ENCODE peak calls at places on chromosome 1, in four cellular contexts. One of them, this sample, is unnamed.

GRCh38 chr1:109979489-109980091 is 5.0 kb upstream of the AHCYL1 start:
- DNase-seq in left colon: no peak
- DNase-seq in HTR-8/SVneo: no peak
- DNase-seq in IMR-90: peak; percentile 71
- DNase-seq in this sample: no peak

GRCh38 chr1:54017979-54018378 is at the start of gene LDLRAD1:
- DNase-seq in left colon: peak; percentile 42
- DNase-seq in HTR-8/SVneo: no peak
- DNase-seq in IMR-90: no peak
- DNase-seq in this sample: no peak

GRCh38 chr1:16073490-16074104 is at the start of gene FAM131C:
- DNase-seq in left colon: no peak
- DNase-seq in HTR-8/SVneo: peak; percentile 60
- DNase-seq in IMR-90: no peak
- DNase-seq in this sample: peak; percentile 54

GRCh38 chr1:218439541-218440295 is 94.6 kb downstream of the TGFB2 start:
- DNase-seq in left colon: no peak
- DNase-seq in HTR-8/SVneo: no peak
- DNase-seq in IMR-90: peak; percentile 15
- DNase-seq in this sample: no peak

GRCh38 chr1:84853743-84854721 is 39.0 kb downstream of the LPAR3 start:
- DNase-seq in left colon: no peak
- DNase-seq in HTR-8/SVneo: peak; percentile 57
- DNase-seq in IMR-90: peak; percentile 85
- DNase-seq in this sample: no peak

GRCh38 chr1:176033474-176033873 is 173.6 kb downstream of the COP1 start:
- DNase-seq in left colon: no peak
- DNase-seq in HTR-8/SVneo: no peak
- DNase-seq in IMR-90: peak; percentile 44
- DNase-seq in this sample: no peak

GRCh38 chr1:194931166-194931565 is 1677.1 kb downstream of the KCNT2 start:
- DNase-seq in left colon: no peak
- DNase-seq in HTR-8/SVneo: no peak
- DNase-seq in IMR-90: peak; percentile 3
- DNase-seq in this sample: no peak

GRCh38 chr1:65691152-65691900 is 101.4 kb upstream of the PDE4B start:
- DNase-seq in left colon: no peak
- DNase-seq in HTR-8/SVneo: no peak
- DNase-seq in IMR-90: no peak
- DNase-seq in this sample: no peak